ENCODE peak calls at places on chromosome 10, in eight cellular contexts. N is GF-D8; D is Right ventricle myocardium superior; B is HuH-7; L is endodermal cell; X is NCI-H1105 treated with DMSO at 0.1 percent for 48 hours; S is activated CD4-positive, alpha-beta T cell treated with anti-CD3 and anti-CD28 coated beads, Interleukin-2, amount 50 U/mL, for 1 hour; Q is B cell. O is an unnamed sample.
A peak's percentile ranks its signal among the peaks of the same experiment; 100 is the strongest.

GRCh38 chr10:101814466-101815041 is 3.7 kb downstream of the OGA start:
- DNase-seq in Q (peak; percentile 57), B (no peak), L (no peak), N (no peak), X (no peak), D (no peak), S (no peak), O (no peak)

GRCh38 chr10:50312464-50313437 is 61.4 kb upstream of the ASAH2 start:
- DNase-seq in D (no peak), S (no peak), Q (no peak), B (no peak), X (no peak), L (no peak), N (no peak), O (no peak)

GRCh38 chr10:93066544-93066913 is 5.9 kb downstream of the CYP26C1 start:
- DNase-seq in B (no peak), Q (no peak), N (no peak), L (no peak), D (no peak), X (no peak), S (no peak), O (no peak)

GRCh38 chr10:79084012-79084971 is 15.5 kb downstream of the ZMIZ1 start:
- DNase-seq in Q (no peak), D (peak; percentile 97), B (peak; percentile 45), X (peak; percentile 19), S (no peak), N (peak; percentile 94), L (no peak), O (peak; percentile 95)

GRCh38 chr10:84908491-84908890 is 580.1 kb downstream of the CCSER2 start:
- DNase-seq in Q (no peak), S (no peak), X (no peak), D (no peak), N (no peak), L (no peak), B (no peak), O (no peak)

GRCh38 chr10:58590924-58591323 is 78.3 kb downstream of the BICC1 start:
- DNase-seq in Q (no peak), N (no peak), D (no peak), B (no peak), X (no peak), S (no peak), L (no peak), O (no peak)

GRCh38 chr10:12388671-12389070 is 39.3 kb downstream of the CAMK1D start:
- DNase-seq in B (no peak), S (no peak), N (no peak), Q (no peak), X (no peak), D (no peak), L (no peak), O (no peak)

GRCh38 chr10:7424315-7424714 is 13.5 kb upstream of the SFMBT2 start:
- DNase-seq in N (no peak), D (no peak), Q (no peak), S (no peak), L (peak; percentile 64), X (no peak), B (no peak), O (no peak)

GRCh38 chr10:122054046-122055025 is 65.4 kb downstream of the TACC2 start:
- DNase-seq in D (peak; percentile 74), Q (no peak), S (no peak), L (peak; percentile 87), B (peak; percentile 77), N (no peak), X (no peak), O (peak; percentile 78)

GRCh38 chr10:36089790-36090391 is 447.8 kb upstream of the FZD8 start:
- DNase-seq in S (no peak), L (no peak), X (no peak), Q (no peak), N (no peak), B (no peak), D (no peak), O (no peak)

GRCh38 chr10:102555781-102556328 is 52.1 kb downstream of the SUFU start:
- DNase-seq in L (no peak), S (no peak), Q (no peak), D (no peak), X (no peak), N (no peak), B (no peak), O (no peak)